ENCODE peak calls at places on chromosomes 1 and 21, in four cellular contexts. O, N, V and X are unnamed samples. For H3K36me3, the result is how much of the 10 kb centered on the place peaks cover.

GRCh38 chr21:24939288-24939687 is 668.0 kb downstream of the MRPL39 start:
- DNase-seq in O (no peak), N (no peak), V (peak), X (no peak)

GRCh38 chr1:245939756-245940345 is 567.2 kb downstream of the SMYD3 start:
- DNase-seq in O (no peak), N (no peak), V (no peak), X (no peak)

GRCh38 chr1:247324913-247325312 is 6.8 kb downstream of the ZNF496 start:
- DNase-seq in O (no peak), N (no peak), V (no peak), X (no peak)

GRCh38 chr1:165075725-165076370 is 280.7 kb downstream of the LMX1A start:
- DNase-seq in O (no peak), N (no peak), V (no peak), X (no peak)

GRCh38 chr1:231161711-231162299 is at the start of gene TRIM67:
- DNase-seq in O (no peak), N (no peak), V (no peak), X (no peak)

GRCh38 chr1:9843576-9843945 is 19.8 kb upstream of the CLSTN1 start:
- DNase-seq in O (no peak), N (no peak), V (peak), X (no peak)

GRCh38 chr1:162248854-162249535 is 127.7 kb downstream of the SPATA46 start:
- DNase-seq in O (no peak), N (no peak), V (no peak), X (no peak)

GRCh38 chr1:112904071-112904830 is 51.7 kb downstream of the SLC16A1 start:
- DNase-seq in O (peak), N (no peak), V (no peak), X (no peak)

GRCh38 chr1:182242641-182243040 is 148.9 kb downstream of the GLUL start:
- DNase-seq in O (no peak), N (no peak), V (no peak), X (no peak)

GRCh38 chr1:94819584-94819944 is 593 bp upstream of the SLC44A3 start:
- DNase-seq in O (no peak), N (no peak), V (no peak), X (no peak)

GRCh38 chr1:42684139-42684538 is 1.9 kb downstream of the YBX1 start:
- DNase-seq in O (no peak), N (no peak), V (no peak), X (no peak)

GRCh38 chr1:234114648-234115307 is 210.3 kb downstream of the SLC35F3 start:
- DNase-seq in O (no peak), N (no peak), V (no peak), X (no peak)

GRCh38 chr1:65363484-65363883 is 54.1 kb downstream of the DNAJC6 start:
- DNase-seq in O (no peak), N (no peak), V (no peak), X (no peak)

GRCh38 chr21:35398366-35398982 is 349.4 kb upstream of the RUNX1 start:
- DNase-seq in O (no peak), N (no peak), V (no peak), X (no peak)

GRCh38 chr1:168932539-168932938 is 174.0 kb upstream of the ATP1B1 start:
- DNase-seq in O (no peak), N (no peak), V (no peak), X (no peak)

GRCh38 chr1:204528241-204528640 is 12.0 kb downstream of the MDM4 start:
- DNase-seq in O (no peak), N (no peak), V (no peak), X (no peak)
- H3K36me3 ChIP-seq in O (under half), N (under half), V (half or more), X (under half)

GRCh38 chr1:99647460-99647859 is 1.5 kb downstream of the PALMD start:
- DNase-seq in O (no peak), N (no peak), V (no peak), X (no peak)
- H3K27ac ChIP-seq in O (peak), N (peak), V (peak), X (peak)

GRCh38 chr1:61313906-61314422 is 231.6 kb downstream of the NFIA start:
- DNase-seq in O (no peak), N (no peak), V (no peak), X (no peak)

GRCh38 chr1:61316493-61316892 is 234.1 kb downstream of the NFIA start:
- DNase-seq in O (no peak), N (no peak), V (no peak), X (no peak)

GRCh38 chr1:61310057-61310456 is 227.7 kb downstream of the NFIA start:
- DNase-seq in O (no peak), N (no peak), V (no peak), X (no peak)

GRCh38 chr1:61307422-61308140 is 225.2 kb downstream of the NFIA start:
- DNase-seq in O (no peak), N (no peak), V (no peak), X (no peak)

GRCh38 chr1:61310538-61310937 is 228.2 kb downstream of the NFIA start:
- DNase-seq in O (no peak), N (no peak), V (no peak), X (no peak)
- TF ChIP-seq CTCF in O (no peak), N (no peak), V (no peak), X (no peak)

GRCh38 chr1:179129702-179130473 is 48.0 kb downstream of the TOR3A start:
- DNase-seq in O (no peak), N (no peak), V (no peak), X (no peak)

GRCh38 chr1:179124866-179125265 is 43.0 kb downstream of the TOR3A start:
- DNase-seq in O (no peak), N (no peak), V (no peak), X (no peak)

GRCh38 chr1:179128520-179128919 is 46.6 kb downstream of the TOR3A start:
- DNase-seq in O (no peak), N (no peak), V (peak), X (no peak)

GRCh38 chr1:179127163-179127895 is 45.5 kb downstream of the TOR3A start:
- DNase-seq in O (no peak), N (no peak), V (no peak), X (no peak)

GRCh38 chr1:179126338-179127060 is 44.6 kb downstream of the TOR3A start:
- DNase-seq in O (no peak), N (no peak), V (peak), X (no peak)
- H3K36me3 ChIP-seq in O (under half), N (under half), V (under half), X (under half)

GRCh38 chr21:45519182-45519581 is 23.1 kb downstream of the SLC19A1 start:
- DNase-seq in O (no peak), N (no peak), V (no peak), X (no peak)

GRCh38 chr21:45516071-45516670 is 26.1 kb downstream of the SLC19A1 start:
- DNase-seq in O (no peak), N (no peak), V (no peak), X (no peak)

GRCh38 chr21:45516671-45517151 is 25.5 kb downstream of the SLC19A1 start:
- DNase-seq in O (no peak), N (no peak), V (no peak), X (no peak)

GRCh38 chr21:45515241-45516061 is 26.8 kb downstream of the SLC19A1 start:
- DNase-seq in O (no peak), N (no peak), V (no peak), X (no peak)

DNA sequence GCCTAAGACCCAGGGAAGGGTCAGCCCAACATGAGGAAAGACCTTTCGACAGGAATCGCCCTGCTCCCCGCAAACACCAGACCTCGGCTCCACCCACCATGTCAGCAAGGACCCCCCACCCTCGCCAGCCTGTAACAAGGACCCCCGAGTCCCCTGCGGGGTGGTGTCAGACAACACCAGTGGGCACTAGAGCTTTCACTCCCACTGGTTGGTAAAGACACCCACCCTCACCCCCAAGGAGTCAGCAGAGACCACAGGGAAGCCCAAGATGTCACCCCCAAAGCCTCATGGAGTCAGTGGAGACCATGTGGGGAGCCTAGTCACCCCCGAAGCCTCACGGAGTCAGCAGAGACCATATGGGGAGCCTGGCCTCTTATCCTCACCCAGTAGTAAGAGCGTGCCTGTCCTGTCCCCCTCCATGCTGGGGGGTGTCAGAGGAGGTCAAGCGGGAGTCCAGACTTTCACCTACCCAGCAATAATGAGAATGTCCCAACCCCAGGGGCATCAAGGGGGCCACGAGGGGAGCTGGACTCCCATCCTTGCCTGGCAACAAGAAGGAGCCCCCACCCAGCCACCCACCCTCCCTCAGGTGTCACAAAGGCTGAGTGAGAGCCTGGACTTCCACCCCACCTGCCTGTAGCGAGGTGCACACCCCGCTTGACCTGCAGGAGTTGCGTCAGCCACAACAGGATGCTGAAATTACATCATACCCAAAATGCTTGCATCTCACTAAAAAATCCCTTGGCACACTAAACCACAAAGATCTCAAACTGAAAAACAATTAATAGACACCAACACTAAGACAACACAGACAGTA is 24.8 kb downstream of the SLC19A1 start:
- DNase-seq in O (no peak), N (no peak), V (no peak), X (no peak)
- H3K27ac ChIP-seq in O (no peak), N (no peak), V (no peak), X (no peak)

DNA sequence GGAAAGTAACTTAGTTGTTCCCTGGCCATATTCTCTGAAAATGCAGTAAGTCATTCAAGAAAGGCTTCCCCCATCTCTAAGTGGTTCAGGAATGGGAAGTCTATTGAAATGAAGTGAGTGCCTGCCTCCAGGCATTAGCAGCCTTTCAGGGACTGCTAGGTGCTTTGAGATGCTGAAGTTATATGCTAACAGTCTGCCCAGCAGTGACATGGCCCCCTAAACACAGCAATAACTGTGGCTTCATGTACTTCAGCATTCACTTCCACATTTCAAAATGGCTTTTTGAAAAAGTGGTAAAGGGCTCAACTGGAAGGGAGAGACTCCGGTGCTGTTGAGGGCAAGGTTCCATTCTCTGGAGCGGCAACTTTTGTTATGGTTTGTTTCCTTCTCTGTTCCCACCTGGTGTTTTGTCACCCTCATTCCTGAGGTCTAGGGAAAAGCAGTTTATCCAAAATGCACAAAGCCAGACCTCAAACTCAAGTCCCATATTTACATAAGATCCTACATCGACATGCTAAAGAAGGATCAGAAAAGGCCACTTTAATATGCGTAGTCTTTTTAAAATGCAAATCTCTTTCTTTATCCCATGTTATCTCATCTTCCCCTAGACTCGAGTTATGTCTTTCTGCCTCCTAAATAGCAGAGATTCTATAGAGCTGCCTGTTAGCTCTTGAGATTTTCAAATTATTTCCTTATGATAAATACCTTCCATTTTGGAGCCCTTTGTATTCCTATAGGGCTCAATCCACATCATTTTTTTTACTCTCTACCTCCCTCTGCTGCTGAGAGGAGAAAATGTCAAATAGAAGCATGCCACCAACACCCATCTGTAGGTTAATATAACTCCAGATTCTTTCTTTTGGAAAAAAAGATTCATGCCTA is 34.2 kb upstream of the LRRC8C start:
- DNase-seq in O (no peak), N (no peak), V (no peak), X (no peak)
- TF ChIP-seq CTCF in O (peak), N (peak), V (no peak), X (peak)

GRCh38 chr21:46441331-46441730 is 17.4 kb upstream of the DIP2A start:
- DNase-seq in O (no peak), N (no peak), V (no peak), X (no peak)

GRCh38 chr21:46438241-46438640 is 20.4 kb upstream of the DIP2A start:
- DNase-seq in O (no peak), N (no peak), V (no peak), X (no peak)

GRCh38 chr21:46437511-46437910 is 21.2 kb upstream of the DIP2A start:
- DNase-seq in O (no peak), N (no peak), V (no peak), X (no peak)

GRCh38 chr21:46441961-46442498 is 16.7 kb upstream of the DIP2A start:
- DNase-seq in O (no peak), N (no peak), V (no peak), X (no peak)

GRCh38 chr21:46439906-46440305 is 18.8 kb upstream of the DIP2A start:
- DNase-seq in O (no peak), N (no peak), V (no peak), X (no peak)
- H3K36me3 ChIP-seq in O (under half), N (under half), V (half or more), X (half or more)

GRCh38 chr1:244092293-244093264 is 41.5 kb downstream of the ZBTB18 start:
- DNase-seq in O (no peak), N (no peak), V (no peak), X (no peak)
- H3K27ac ChIP-seq in O (no peak), N (no peak), V (no peak), X (no peak)

DNA sequence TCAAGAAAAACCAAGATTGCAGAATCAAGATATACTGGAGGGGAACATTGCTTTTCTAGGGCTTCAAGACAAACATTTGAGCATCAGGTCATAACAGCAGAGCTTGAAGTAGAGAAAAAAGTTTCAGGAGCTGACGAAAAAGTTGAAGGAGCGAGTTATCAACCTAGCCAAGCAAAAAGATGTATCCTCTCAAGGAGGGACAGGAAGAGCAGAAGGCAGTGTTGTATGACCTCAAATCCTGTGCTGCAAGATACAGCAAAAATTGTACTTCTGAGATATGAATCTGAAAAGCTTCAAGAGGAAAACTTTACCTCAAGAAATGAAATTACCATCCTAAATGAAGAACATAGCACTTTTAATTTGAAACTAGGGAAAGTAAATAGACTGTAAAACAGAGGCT is 153.2 kb downstream of the AK5 start:
- DNase-seq in O (no peak), N (no peak), V (no peak), X (no peak)
- TF ChIP-seq CTCF in O (no peak), N (no peak), V (no peak), X (no peak)